ENCODE peak calls at places on chromosomes 12 and 14, in four cellular contexts. One of them, this sample, is unnamed.

GRCh38 chr12:4307593-4308333 is 13.2 kb upstream of the TIGAR start:
- DNase-seq in HCT116: peak; percentile 77
- DNase-seq in upper lobe of right lung: peak; percentile 72
- DNase-seq in uterus: peak; percentile 73
- DNase-seq in this sample: peak; percentile 93

GRCh38 chr14:92884410-92884809 is 38.5 kb upstream of the CHGA start:
- DNase-seq in uterus: no peak
- DNase-seq in HCT116: no peak
- DNase-seq in upper lobe of right lung: no peak
- DNase-seq in this sample: no peak

GRCh38 chr14:60713513-60713912 is 10.6 kb downstream of the SIX4 start:
- DNase-seq in HCT116: no peak
- DNase-seq in upper lobe of right lung: no peak
- DNase-seq in uterus: no peak
- DNase-seq in this sample: no peak

GRCh38 chr12:26319511-26319910 is 124.1 kb downstream of the SSPN start:
- DNase-seq in HCT116: no peak
- DNase-seq in uterus: peak; percentile 61
- DNase-seq in upper lobe of right lung: peak; percentile 63
- DNase-seq in this sample: no peak

GRCh38 chr12:81797100-81797499 is 38.0 kb upstream of the PPFIA2 start:
- DNase-seq in HCT116: peak; percentile 24
- DNase-seq in uterus: no peak
- DNase-seq in upper lobe of right lung: no peak
- DNase-seq in this sample: no peak

GRCh38 chr14:91035855-91036254 is 24.6 kb downstream of the RPS6KA5 start:
- DNase-seq in upper lobe of right lung: no peak
- DNase-seq in HCT116: no peak
- DNase-seq in uterus: no peak
- DNase-seq in this sample: no peak

GRCh38 chr12:9606247-9606646 is 1.5 kb downstream of the KLRB1 start:
- DNase-seq in HCT116: no peak
- DNase-seq in uterus: no peak
- DNase-seq in upper lobe of right lung: no peak
- DNase-seq in this sample: no peak

GRCh38 chr14:92503756-92504491 is 9.7 kb upstream of the RIN3 start:
- DNase-seq in HCT116: peak; percentile 88
- DNase-seq in uterus: no peak
- DNase-seq in upper lobe of right lung: no peak
- DNase-seq in this sample: no peak

GRCh38 chr14:51188566-51189185 is 51.4 kb upstream of the TMX1 start:
- DNase-seq in HCT116: no peak
- DNase-seq in uterus: peak; percentile 37
- DNase-seq in upper lobe of right lung: no peak
- DNase-seq in this sample: no peak

GRCh38 chr12:8018666-8019581 is 13.6 kb upstream of the FOXJ2 start:
- DNase-seq in uterus: no peak
- DNase-seq in upper lobe of right lung: no peak
- DNase-seq in HCT116: peak; percentile 50
- DNase-seq in this sample: peak; percentile 92

GRCh38 chr12:118979763-118980406 is 1.5 kb upstream of the SRRM4 start:
- DNase-seq in HCT116: peak; percentile 42
- DNase-seq in upper lobe of right lung: peak; percentile 63
- DNase-seq in uterus: no peak
- DNase-seq in this sample: peak; percentile 79

GRCh38 chr12:55727643-55728184 is 1.1 kb downstream of the CD63 start:
- DNase-seq in upper lobe of right lung: peak; percentile 91
- DNase-seq in uterus: peak; percentile 81
- DNase-seq in HCT116: no peak
- DNase-seq in this sample: peak; percentile 63

GRCh38 chr12:42076976-42077375 is 67.7 kb downstream of the GXYLT1 start:
- DNase-seq in HCT116: no peak
- DNase-seq in uterus: no peak
- DNase-seq in upper lobe of right lung: no peak
- DNase-seq in this sample: no peak

GRCh38 chr12:2752676-2753371 is 41.9 kb upstream of the FKBP4 start:
- DNase-seq in upper lobe of right lung: peak; percentile 87
- DNase-seq in HCT116: peak; percentile 16
- DNase-seq in uterus: peak; percentile 61
- DNase-seq in this sample: peak; percentile 94

GRCh38 chr12:104505095-104505819 is 48.5 kb downstream of the CHST11 start:
- DNase-seq in upper lobe of right lung: no peak
- DNase-seq in uterus: no peak
- DNase-seq in HCT116: no peak
- DNase-seq in this sample: no peak

GRCh38 chr14:96189288-96189711 is 15.3 kb upstream of the BDKRB2 start:
- DNase-seq in uterus: no peak
- DNase-seq in upper lobe of right lung: no peak
- DNase-seq in HCT116: no peak
- DNase-seq in this sample: no peak

GRCh38 chr12:87793134-87793533 is 236.1 kb downstream of the C12orf50 start:
- DNase-seq in HCT116: no peak
- DNase-seq in upper lobe of right lung: no peak
- DNase-seq in uterus: no peak
- DNase-seq in this sample: no peak

GRCh38 chr14:25413058-25413457 is 363.1 kb upstream of the STXBP6 start:
- DNase-seq in upper lobe of right lung: no peak
- DNase-seq in uterus: no peak
- DNase-seq in HCT116: no peak
- DNase-seq in this sample: no peak

GRCh38 chr12:19131020-19131431 is 1.5 kb downstream of the PLEKHA5 start:
- DNase-seq in uterus: peak; percentile 21
- DNase-seq in HCT116: peak; percentile 6
- DNase-seq in upper lobe of right lung: no peak
- DNase-seq in this sample: peak; percentile 54

GRCh38 chr14:104844306-104845032 is 20.6 kb upstream of the CEP170B start:
- DNase-seq in upper lobe of right lung: peak; percentile 62
- DNase-seq in uterus: peak; percentile 6
- DNase-seq in HCT116: no peak
- DNase-seq in this sample: peak; percentile 78

GRCh38 chr14:101018561-101019290 is 115.2 kb upstream of the RTL1 start:
- DNase-seq in upper lobe of right lung: peak; percentile 54
- DNase-seq in uterus: no peak
- DNase-seq in HCT116: no peak
- DNase-seq in this sample: peak; percentile 10

GRCh38 chr12:11576104-11576503 is 73.4 kb upstream of the ETV6 start:
- DNase-seq in HCT116: no peak
- DNase-seq in uterus: no peak
- DNase-seq in upper lobe of right lung: no peak
- DNase-seq in this sample: no peak

GRCh38 chr14:36738269-36738668 is 76.6 kb downstream of the PAX9 start:
- DNase-seq in upper lobe of right lung: no peak
- DNase-seq in HCT116: no peak
- DNase-seq in uterus: no peak
- DNase-seq in this sample: no peak

GRCh38 chr12:15931590-15932053 is 20.5 kb downstream of the DERA start:
- DNase-seq in uterus: no peak
- DNase-seq in HCT116: no peak
- DNase-seq in upper lobe of right lung: no peak
- DNase-seq in this sample: no peak

GRCh38 chr14:100398044-100398443 is 74.9 kb downstream of the SLC25A47 start:
- DNase-seq in uterus: no peak
- DNase-seq in HCT116: no peak
- DNase-seq in upper lobe of right lung: no peak
- DNase-seq in this sample: no peak

GRCh38 chr14:67387195-67387594 is 24.8 kb downstream of the PLEK2 start:
- DNase-seq in uterus: no peak
- DNase-seq in HCT116: no peak
- DNase-seq in upper lobe of right lung: no peak
- DNase-seq in this sample: no peak
- H3K36me3 ChIP-seq in uterus: no peaks in the 10 kb centered on the region
- H3K36me3 ChIP-seq in HCT116: peaks cover 69% of the 10 kb centered on the region
- H3K36me3 ChIP-seq in upper lobe of right lung: peaks cover 53% of the 10 kb centered on the region
- H3K36me3 ChIP-seq in this sample: peaks cover 3% of the 10 kb centered on the region

DNA sequence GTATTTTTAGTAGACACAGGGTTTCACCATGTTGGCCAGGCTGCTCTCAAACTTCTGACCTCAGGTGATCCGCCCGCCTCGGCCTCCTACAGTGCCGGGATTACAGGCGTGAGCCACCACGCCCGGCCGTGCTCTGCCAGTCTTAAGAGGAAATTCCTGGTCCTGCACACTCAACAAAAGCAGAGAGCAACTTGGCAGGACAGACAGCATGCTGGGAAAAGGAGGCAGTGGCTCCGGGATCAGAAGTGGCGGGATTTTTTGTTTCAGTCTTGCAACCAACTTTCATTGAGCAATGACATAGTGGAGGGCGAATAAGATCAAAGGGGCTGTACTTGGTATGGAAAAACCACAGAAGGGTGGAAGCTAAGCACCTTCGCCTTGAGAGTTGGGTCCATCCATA is 2.1 kb downstream of the CKAP4 start:
- DNase-seq in HCT116: peak; percentile 79
- DNase-seq in uterus: peak; percentile 49
- DNase-seq in upper lobe of right lung: peak; percentile 87
- DNase-seq in this sample: peak; percentile 29
- H3K4me3 ChIP-seq in HCT116: peak overlapping the region; percentile 93
- H3K4me3 ChIP-seq in uterus: peak overlapping the region; percentile 81
- H3K4me3 ChIP-seq in upper lobe of right lung: peak overlapping the region; percentile 88
- H3K4me3 ChIP-seq in this sample: no peak overlapping the region

DNA sequence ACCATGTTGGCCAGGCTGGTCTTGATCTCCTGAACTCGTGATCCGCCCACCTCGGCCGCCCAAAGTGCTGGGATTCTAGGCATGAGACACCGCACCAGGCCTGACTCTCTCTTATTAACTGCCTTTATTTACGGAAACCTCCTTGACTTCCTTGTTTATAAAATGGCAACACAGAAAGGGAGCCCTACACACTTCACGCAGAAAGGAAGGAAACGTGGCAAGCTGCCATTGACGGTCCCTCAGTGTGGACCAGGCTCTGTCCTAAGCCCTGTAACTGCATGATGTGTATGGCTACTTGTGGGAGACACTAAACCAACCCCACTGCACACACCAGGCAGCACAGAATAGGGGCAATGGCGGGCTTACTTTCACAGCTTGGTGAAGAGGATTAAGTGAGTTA is 11.7 kb downstream of the CINP start:
- DNase-seq in HCT116: no peak
- DNase-seq in uterus: no peak
- DNase-seq in upper lobe of right lung: no peak
- DNase-seq in this sample: no peak
- H3K36me3 ChIP-seq in HCT116: peaks cover 28% of the 10 kb centered on the region
- H3K36me3 ChIP-seq in uterus: no peaks in the 10 kb centered on the region
- H3K36me3 ChIP-seq in upper lobe of right lung: peaks cover 82% of the 10 kb centered on the region
- H3K36me3 ChIP-seq in this sample: peaks cover 1% of the 10 kb centered on the region

GRCh38 chr12:116598341-116599284 is 39.4 kb downstream of the MAP1LC3B2 start:
- DNase-seq in upper lobe of right lung: no peak
- DNase-seq in HCT116: no peak
- DNase-seq in uterus: peak; percentile 51
- DNase-seq in this sample: no peak
- H3K4me3 ChIP-seq in upper lobe of right lung: peak overlapping the region; percentile 34
- H3K4me3 ChIP-seq in HCT116: no peak overlapping the region
- H3K4me3 ChIP-seq in uterus: peak overlapping the region; percentile 20
- H3K4me3 ChIP-seq in this sample: no peak overlapping the region

GRCh38 chr14:58367296-58367695 is 28.4 kb upstream of the TOMM20L start:
- DNase-seq in HCT116: no peak
- DNase-seq in upper lobe of right lung: no peak
- DNase-seq in uterus: no peak
- DNase-seq in this sample: no peak

GRCh38 chr14:58362798-58363412 is 32.8 kb upstream of the TOMM20L start:
- DNase-seq in upper lobe of right lung: no peak
- DNase-seq in uterus: no peak
- DNase-seq in HCT116: peak; percentile 21
- DNase-seq in this sample: peak; percentile 13
- H3K36me3 ChIP-seq in upper lobe of right lung: peaks cover 95% of the 10 kb centered on the region
- H3K36me3 ChIP-seq in uterus: no peaks in the 10 kb centered on the region
- H3K36me3 ChIP-seq in HCT116: no peaks in the 10 kb centered on the region
- H3K36me3 ChIP-seq in this sample: peaks cover 6% of the 10 kb centered on the region

This sample was measured in H7.